ENCODE peak calls at places on chromosomes 2 and 18, in four cellular contexts. L is uterus, I is astrocyte of the spinal cord, Y is AG04449. C is an unnamed sample.

GRCh38 chr2:47508641-47509040 is 105.7 kb downstream of the MSH2 start:
- DNase-seq in L (no peak), I (no peak), Y (no peak), C (no peak)

GRCh38 chr2:240597419-240598181 is 11.1 kb downstream of the CAPN10 start:
- DNase-seq in L (peak), I (no peak), Y (no peak), C (no peak)

GRCh38 chr18:23629444-23629946 is 33.2 kb downstream of the ANKRD29 start:
- DNase-seq in L (no peak), I (no peak), Y (no peak), C (no peak)

GRCh38 chr2:226362991-226363390 is 436.6 kb downstream of the IRS1 start:
- DNase-seq in L (no peak), I (peak), Y (no peak), C (no peak)

GRCh38 chr2:10918661-10919414 is 7.1 kb downstream of the KCNF1 start:
- DNase-seq in L (no peak), I (no peak), Y (no peak), C (no peak)

GRCh38 chr2:137865954-137866540 is 98.2 kb upstream of the HNMT start:
- DNase-seq in L (no peak), I (peak), Y (no peak), C (peak)

GRCh38 chr2:233356546-233357308 is 2.4 kb downstream of the DGKD start:
- DNase-seq in L (no peak), I (no peak), Y (no peak), C (no peak)

GRCh38 chr18:36352384-36352783 is 54.9 kb downstream of the FHOD3 start:
- DNase-seq in L (no peak), I (peak), Y (peak), C (peak)

GRCh38 chr2:69720404-69720803 is 21.5 kb upstream of the ANXA4 start:
- DNase-seq in L (no peak), I (no peak), Y (no peak), C (no peak)

GRCh38 chr2:70371753-70372152 is 69.9 kb upstream of the FAM136A start:
- DNase-seq in L (no peak), I (peak), Y (peak), C (no peak)

GRCh38 chr2:109560265-109560664 is 53.5 kb downstream of the SEPTIN10 start:
- DNase-seq in L (no peak), I (peak), Y (no peak), C (no peak)

GRCh38 chr2:182941121-182941713 is 74.8 kb upstream of the FRZB start:
- DNase-seq in L (no peak), I (no peak), Y (no peak), C (no peak)

GRCh38 chr2:229118336-229118735 is 152.8 kb downstream of the PID1 start:
- DNase-seq in L (no peak), I (peak), Y (no peak), C (no peak)

DNA sequence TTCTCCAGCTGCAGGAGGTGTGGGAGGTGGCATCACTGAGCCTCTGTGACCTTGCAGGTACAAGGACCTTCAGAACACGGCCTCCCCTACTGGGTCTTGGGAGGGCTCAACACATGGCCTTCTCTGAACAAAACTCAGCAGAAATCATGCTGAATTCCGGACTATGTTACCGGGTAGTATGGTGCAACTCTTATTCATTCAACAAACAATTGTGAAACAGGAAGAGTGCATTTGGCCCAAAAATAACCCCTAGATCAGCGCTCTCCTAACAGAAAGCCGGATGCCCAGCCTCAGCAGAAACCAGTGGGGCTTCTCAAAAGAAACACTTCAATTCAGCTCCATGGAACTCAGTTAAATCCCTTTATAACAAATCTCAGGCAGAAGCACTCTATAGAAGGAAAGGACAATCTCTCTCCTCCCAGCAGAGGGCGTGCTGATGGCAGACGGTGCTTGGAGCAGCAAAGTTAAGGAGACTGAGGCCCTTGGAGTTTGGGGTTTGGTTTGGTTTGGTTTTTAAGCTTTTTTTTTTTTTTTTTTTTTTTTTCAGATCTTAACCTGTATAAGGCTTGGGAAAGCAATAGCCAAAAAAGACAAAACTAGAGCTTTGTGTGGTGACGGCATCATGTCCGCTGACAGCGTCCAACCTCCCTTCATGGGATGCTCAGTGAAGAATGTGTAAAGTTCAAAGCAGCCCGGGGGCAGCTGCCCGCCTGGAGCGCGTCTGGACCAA is 104.2 kb upstream of the SALL3 start:
- DNase-seq in L (no peak), I (no peak), Y (no peak), C (no peak)
- TF ChIP-seq CTCF in L (no peak), I (peak), Y (no peak), C (peak)

DNA sequence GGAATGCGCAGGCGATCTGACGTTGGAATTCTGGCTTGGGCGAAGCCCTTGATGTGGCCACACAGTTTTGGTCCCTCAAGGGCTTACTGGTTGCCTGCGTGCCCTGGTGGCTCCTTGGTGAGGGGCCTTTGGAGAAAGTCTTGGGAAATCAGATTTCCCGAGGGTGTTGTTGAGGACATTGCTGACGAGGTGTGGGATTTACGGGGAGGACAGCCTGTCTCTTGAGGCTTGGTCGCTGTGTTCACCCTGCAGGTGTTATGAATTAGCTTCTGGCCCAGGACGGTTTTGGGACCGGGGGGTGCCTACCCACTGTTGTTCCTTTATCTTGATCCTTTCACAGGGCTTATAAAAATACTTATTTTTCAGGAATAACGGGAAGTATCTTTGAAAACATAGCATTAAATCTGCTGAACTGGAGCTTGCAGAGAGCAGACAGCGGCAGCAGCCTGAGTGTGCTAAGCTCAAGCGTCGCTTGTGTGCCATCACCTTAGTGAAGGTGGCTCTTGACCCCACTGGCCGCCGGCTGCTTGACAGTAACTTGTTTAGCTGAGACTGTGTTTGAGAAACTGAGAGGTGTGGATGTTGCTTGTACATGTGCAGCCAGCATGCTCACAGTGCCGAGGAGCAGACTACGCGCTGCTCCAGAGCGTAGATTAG is 4.2 kb downstream of the CTDP1 start:
- DNase-seq in L (no peak), I (no peak), Y (no peak), C (no peak)
- H3K4me3 ChIP-seq in L (no peak), I (no peak), Y (no peak), C (no peak)

GRCh38 chr2:3008551-3009498 is 368.8 kb downstream of the EIPR1 start:
- DNase-seq in L (no peak), I (no peak), Y (no peak), C (no peak)
- TF ChIP-seq CTCF in L (no peak), I (no peak), Y (no peak), C (no peak)

GRCh38 chr2:128374711-128375413 is 56.2 kb upstream of the HS6ST1 start:
- DNase-seq in L (peak), I (no peak), Y (no peak), C (no peak)
- H3K4me3 ChIP-seq in L (no peak), I (no peak), Y (no peak), C (no peak)

DNA sequence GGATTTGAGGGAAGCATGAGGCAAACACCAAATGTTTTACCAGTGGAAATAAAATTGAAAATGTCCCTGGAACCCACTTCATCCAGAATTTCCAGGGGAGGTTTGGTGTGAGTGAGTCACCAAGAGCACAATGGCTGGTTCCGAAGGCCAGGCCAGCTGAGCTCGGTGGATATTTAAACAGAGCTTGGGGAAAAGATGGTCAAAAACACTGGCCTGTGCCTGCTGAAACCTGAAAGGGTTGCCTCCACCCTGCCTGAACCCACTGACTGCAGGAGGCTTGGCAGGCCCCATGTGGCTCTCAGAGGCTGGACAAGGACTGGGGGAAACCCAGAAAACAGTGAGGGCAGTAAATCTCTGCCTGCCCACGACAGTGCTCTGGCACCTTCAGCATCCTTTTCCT is 93.9 kb downstream of the TTC32 start:
- DNase-seq in L (no peak), I (no peak), Y (no peak), C (no peak)
- TF ChIP-seq CTCF in L (no peak), I (no peak), Y (no peak), C (no peak)

DNA sequence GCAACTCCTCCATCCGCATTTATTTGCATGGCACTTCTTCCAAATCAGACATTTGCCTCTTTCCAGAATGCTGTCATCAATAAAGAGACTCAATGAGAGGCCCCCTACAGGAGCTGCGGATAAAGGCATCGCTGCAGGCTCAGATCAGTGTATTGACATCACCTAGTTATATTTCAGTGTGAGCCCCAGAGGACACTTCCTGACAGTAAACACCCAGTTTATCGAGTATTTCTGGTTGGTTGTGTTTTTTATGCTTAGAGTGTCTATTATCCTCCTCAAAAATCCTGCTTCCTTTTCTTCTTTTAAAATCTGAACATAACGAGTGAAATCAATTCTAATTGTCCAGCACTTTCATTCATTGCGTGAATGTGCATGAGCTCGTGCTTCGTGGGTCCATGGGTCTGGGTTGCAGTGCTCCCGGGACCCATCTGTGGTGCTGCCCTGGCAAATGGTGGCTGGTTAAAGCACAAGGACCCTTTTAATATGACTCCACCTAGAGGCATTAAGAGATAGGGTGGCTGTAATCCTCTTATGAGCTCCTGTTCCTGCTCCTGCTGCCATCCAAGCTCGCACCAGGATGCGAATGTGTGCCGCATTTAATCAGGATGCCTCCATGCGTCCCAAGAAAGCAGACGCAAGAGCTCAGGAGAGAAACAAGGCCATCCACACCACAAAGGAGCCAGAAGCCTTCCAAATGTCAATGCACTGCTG is 38.9 kb downstream of the NRP2 start:
- DNase-seq in L (no peak), I (no peak), Y (no peak), C (no peak)
- H3K4me3 ChIP-seq in L (no peak), I (no peak), Y (no peak), C (no peak)

DNA sequence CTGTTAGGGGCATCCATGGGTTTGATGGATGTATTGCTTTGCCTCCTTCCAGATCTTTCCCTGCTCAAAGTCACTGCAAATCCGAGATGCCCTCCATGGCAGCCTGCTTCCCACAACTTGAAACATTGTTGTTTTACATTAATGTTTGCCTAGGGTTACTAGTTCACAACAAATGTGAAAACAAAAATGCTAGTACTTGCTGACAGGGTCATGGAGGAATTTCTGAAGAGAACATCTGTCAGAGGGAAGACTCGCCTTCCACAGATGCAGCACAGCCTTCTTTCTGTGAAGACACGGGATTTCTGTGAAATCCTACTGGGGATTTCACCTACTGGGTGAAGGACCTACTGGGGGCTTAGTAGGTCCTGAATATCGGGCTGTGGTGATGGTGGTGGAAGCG is 260.0 kb upstream of the FN1 start:
- DNase-seq in L (no peak), I (no peak), Y (no peak), C (no peak)
- TF ChIP-seq CTCF in L (no peak), I (no peak), Y (no peak), C (no peak)

DNA sequence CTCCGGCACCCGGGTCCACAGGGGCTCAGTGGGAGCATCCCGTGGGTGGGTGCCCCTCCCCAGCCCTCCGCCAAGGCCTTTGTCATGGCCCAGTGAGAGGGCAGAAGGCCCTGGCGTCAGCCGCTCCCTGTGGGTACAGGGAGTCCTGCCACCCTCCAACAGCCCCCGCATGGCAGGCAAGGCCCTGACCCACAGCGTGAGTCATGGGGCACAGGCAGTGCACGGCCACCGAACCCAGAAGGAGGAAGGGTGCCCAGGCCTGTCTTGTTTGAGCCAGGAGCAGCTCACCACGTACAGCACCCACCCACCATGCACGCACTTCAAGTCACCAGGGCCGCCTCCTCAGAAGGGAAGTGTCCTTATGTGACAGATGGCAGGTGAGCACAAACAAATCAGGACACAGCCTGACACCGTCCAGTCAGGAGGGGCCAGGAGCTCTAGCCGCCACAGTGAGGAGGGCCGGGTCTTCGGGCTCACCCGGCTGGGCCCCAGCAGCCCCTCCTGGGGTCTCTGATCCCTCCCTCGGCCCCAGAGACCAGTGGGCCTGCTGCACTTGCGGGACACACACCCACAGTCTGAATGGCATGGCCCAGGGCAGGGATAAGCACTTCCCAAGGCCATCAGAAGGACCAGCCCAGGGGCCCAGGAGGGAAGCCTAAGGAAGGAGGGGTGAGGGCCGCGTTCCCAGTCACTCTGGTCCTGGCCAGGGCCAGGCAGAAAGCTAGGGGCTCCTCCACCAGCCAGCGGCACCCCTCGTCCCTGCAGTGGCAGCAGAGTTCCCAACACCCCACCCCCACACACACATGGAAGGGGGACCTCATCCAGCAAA is 25.8 kb downstream of the BIN1 start:
- DNase-seq in L (peak), I (no peak), Y (no peak), C (no peak)
- H3K4me3 ChIP-seq in L (no peak), I (no peak), Y (no peak), C (no peak)